ENCODE peak calls at places on chromosomes 16 and 17, in nine cellular contexts. One of them, this sample, is unnamed.

GRCh38 chr16:79400462-79401149 is 199.9 kb downstream of the MAF start:
- DNase-seq in HTR-8/SVneo: no peak
- DNase-seq in gastrocnemius medialis: no peak
- DNase-seq in AG08396: no peak
- DNase-seq in skeletal muscle cell: no peak
- DNase-seq in Kasumi-1: no peak
- DNase-seq in left ventricle myocardium superior: no peak
- DNase-seq in cerebellar nuclear complex: no peak
- DNase-seq in MM.1S: no peak
- DNase-seq in this sample: no peak

GRCh38 chr16:87463722-87464690 is 28.8 kb downstream of the ZCCHC14 start:
- DNase-seq in HTR-8/SVneo: peak
- DNase-seq in gastrocnemius medialis: no peak
- DNase-seq in AG08396: peak
- DNase-seq in skeletal muscle cell: peak
- DNase-seq in Kasumi-1: peak
- DNase-seq in left ventricle myocardium superior: no peak
- DNase-seq in cerebellar nuclear complex: no peak
- DNase-seq in MM.1S: no peak
- DNase-seq in this sample: peak

GRCh38 chr16:86993426-86994110 is 323.6 kb downstream of the C16orf95 start:
- DNase-seq in HTR-8/SVneo: no peak
- DNase-seq in gastrocnemius medialis: no peak
- DNase-seq in AG08396: no peak
- DNase-seq in skeletal muscle cell: no peak
- DNase-seq in Kasumi-1: no peak
- DNase-seq in left ventricle myocardium superior: no peak
- DNase-seq in cerebellar nuclear complex: no peak
- DNase-seq in MM.1S: no peak
- DNase-seq in this sample: no peak

GRCh38 chr17:45050680-45051059 is 762 bp downstream of the DCAKD start:
- DNase-seq in HTR-8/SVneo: no peak
- DNase-seq in gastrocnemius medialis: no peak
- DNase-seq in AG08396: peak
- DNase-seq in skeletal muscle cell: no peak
- DNase-seq in Kasumi-1: peak
- DNase-seq in left ventricle myocardium superior: no peak
- DNase-seq in cerebellar nuclear complex: no peak
- DNase-seq in MM.1S: peak
- DNase-seq in this sample: no peak

GRCh38 chr17:33057564-33057963 is 65.9 kb downstream of the SPACA3 start:
- DNase-seq in HTR-8/SVneo: no peak
- DNase-seq in gastrocnemius medialis: no peak
- DNase-seq in AG08396: no peak
- DNase-seq in skeletal muscle cell: no peak
- DNase-seq in Kasumi-1: no peak
- DNase-seq in left ventricle myocardium superior: no peak
- DNase-seq in cerebellar nuclear complex: no peak
- DNase-seq in MM.1S: no peak
- DNase-seq in this sample: no peak

GRCh38 chr16:78177927-78178326 is 78.5 kb downstream of the WWOX start:
- DNase-seq in HTR-8/SVneo: no peak
- DNase-seq in gastrocnemius medialis: no peak
- DNase-seq in AG08396: no peak
- DNase-seq in skeletal muscle cell: no peak
- DNase-seq in Kasumi-1: peak
- DNase-seq in left ventricle myocardium superior: no peak
- DNase-seq in cerebellar nuclear complex: no peak
- DNase-seq in MM.1S: no peak
- DNase-seq in this sample: no peak

GRCh38 chr17:13865650-13866049 is 203.7 kb upstream of the COX10 start:
- DNase-seq in HTR-8/SVneo: no peak
- DNase-seq in gastrocnemius medialis: no peak
- DNase-seq in AG08396: no peak
- DNase-seq in skeletal muscle cell: no peak
- DNase-seq in Kasumi-1: no peak
- DNase-seq in left ventricle myocardium superior: no peak
- DNase-seq in cerebellar nuclear complex: no peak
- DNase-seq in MM.1S: no peak
- DNase-seq in this sample: no peak

GRCh38 chr16:86088287-86088686 is 189.3 kb downstream of the IRF8 start:
- DNase-seq in HTR-8/SVneo: no peak
- DNase-seq in gastrocnemius medialis: no peak
- DNase-seq in AG08396: no peak
- DNase-seq in skeletal muscle cell: no peak
- DNase-seq in Kasumi-1: no peak
- DNase-seq in left ventricle myocardium superior: no peak
- DNase-seq in cerebellar nuclear complex: no peak
- DNase-seq in MM.1S: no peak
- DNase-seq in this sample: peak

GRCh38 chr17:19738073-19738449 is 10.0 kb downstream of the ALDH3A1 start:
- DNase-seq in HTR-8/SVneo: no peak
- DNase-seq in gastrocnemius medialis: no peak
- DNase-seq in AG08396: no peak
- DNase-seq in skeletal muscle cell: no peak
- DNase-seq in Kasumi-1: no peak
- DNase-seq in left ventricle myocardium superior: no peak
- DNase-seq in cerebellar nuclear complex: no peak
- DNase-seq in MM.1S: no peak
- DNase-seq in this sample: no peak

GRCh38 chr17:43530303-43531081 is 15.6 kb downstream of the ETV4 start:
- DNase-seq in HTR-8/SVneo: peak
- DNase-seq in gastrocnemius medialis: peak
- DNase-seq in AG08396: peak
- DNase-seq in skeletal muscle cell: peak
- DNase-seq in Kasumi-1: peak
- DNase-seq in left ventricle myocardium superior: peak
- DNase-seq in cerebellar nuclear complex: no peak
- DNase-seq in MM.1S: no peak
- DNase-seq in this sample: peak

GRCh38 chr17:78736526-78737079 is 45.5 kb downstream of the CYTH1 start:
- DNase-seq in HTR-8/SVneo: no peak
- DNase-seq in gastrocnemius medialis: peak
- DNase-seq in AG08396: no peak
- DNase-seq in skeletal muscle cell: no peak
- DNase-seq in Kasumi-1: peak
- DNase-seq in left ventricle myocardium superior: peak
- DNase-seq in cerebellar nuclear complex: no peak
- DNase-seq in MM.1S: peak
- DNase-seq in this sample: peak

GRCh38 chr17:78789149-78789662 is 7.1 kb upstream of the CYTH1 start:
- DNase-seq in HTR-8/SVneo: no peak
- DNase-seq in gastrocnemius medialis: no peak
- DNase-seq in AG08396: no peak
- DNase-seq in skeletal muscle cell: no peak
- DNase-seq in Kasumi-1: no peak
- DNase-seq in left ventricle myocardium superior: no peak
- DNase-seq in cerebellar nuclear complex: no peak
- DNase-seq in MM.1S: no peak
- DNase-seq in this sample: peak

This sample was measured in aorta.